ENCODE peak calls at places on chromosomes 2 and 18, in eight cellular contexts. One of them, this sample, is unnamed.
A peak's percentile ranks its signal among the peaks of the same experiment; 100 is the strongest.

GRCh38 chr2:238498691-238499295 is 72.1 kb downstream of the ASB1 start:
- DNase-seq in NCI-H2171 treated with DMSO at 0.1 percent for 48 hours: no peak
- DNase-seq in COR-L47: no peak
- DNase-seq in anterior cingulate cortex: no peak
- DNase-seq in Kasumi-1: no peak
- DNase-seq in right lobe of liver: no peak
- DNase-seq in GOT3: no peak
- DNase-seq in stimulated activated CD8-positive, alpha-beta memory T cell treated with anti-CD3 and anti-CD28 coated beads, Interleukin-7, amount 100 ng/mL, for 1 hour: no peak
- DNase-seq in this sample: no peak

GRCh38 chr2:127146820-127147502 is 40.0 kb upstream of the BIN1 start:
- DNase-seq in NCI-H2171 treated with DMSO at 0.1 percent for 48 hours: no peak
- DNase-seq in COR-L47: no peak
- DNase-seq in anterior cingulate cortex: no peak
- DNase-seq in Kasumi-1: no peak
- DNase-seq in right lobe of liver: no peak
- DNase-seq in GOT3: no peak
- DNase-seq in stimulated activated CD8-positive, alpha-beta memory T cell treated with anti-CD3 and anti-CD28 coated beads, Interleukin-7, amount 100 ng/mL, for 1 hour: no peak
- DNase-seq in this sample: no peak

GRCh38 chr2:177573120-177573519 is 180.5 kb downstream of the AGPS start:
- DNase-seq in NCI-H2171 treated with DMSO at 0.1 percent for 48 hours: peak; percentile 75
- DNase-seq in COR-L47: no peak
- DNase-seq in anterior cingulate cortex: no peak
- DNase-seq in Kasumi-1: no peak
- DNase-seq in right lobe of liver: no peak
- DNase-seq in GOT3: no peak
- DNase-seq in stimulated activated CD8-positive, alpha-beta memory T cell treated with anti-CD3 and anti-CD28 coated beads, Interleukin-7, amount 100 ng/mL, for 1 hour: no peak
- DNase-seq in this sample: no peak

GRCh38 chr18:74395630-74396251 is 61.4 kb downstream of the DIPK1C start:
- DNase-seq in NCI-H2171 treated with DMSO at 0.1 percent for 48 hours: no peak
- DNase-seq in COR-L47: no peak
- DNase-seq in anterior cingulate cortex: no peak
- DNase-seq in Kasumi-1: no peak
- DNase-seq in right lobe of liver: no peak
- DNase-seq in GOT3: no peak
- DNase-seq in stimulated activated CD8-positive, alpha-beta memory T cell treated with anti-CD3 and anti-CD28 coated beads, Interleukin-7, amount 100 ng/mL, for 1 hour: no peak
- DNase-seq in this sample: no peak

GRCh38 chr18:62455222-62455621 is 67.6 kb upstream of the ZCCHC2 start:
- DNase-seq in NCI-H2171 treated with DMSO at 0.1 percent for 48 hours: no peak
- DNase-seq in COR-L47: no peak
- DNase-seq in anterior cingulate cortex: no peak
- DNase-seq in Kasumi-1: no peak
- DNase-seq in right lobe of liver: no peak
- DNase-seq in GOT3: no peak
- DNase-seq in stimulated activated CD8-positive, alpha-beta memory T cell treated with anti-CD3 and anti-CD28 coated beads, Interleukin-7, amount 100 ng/mL, for 1 hour: no peak
- DNase-seq in this sample: no peak

GRCh38 chr18:55385770-55386169 is 202.2 kb downstream of the TCF4 start:
- DNase-seq in NCI-H2171 treated with DMSO at 0.1 percent for 48 hours: no peak
- DNase-seq in COR-L47: no peak
- DNase-seq in anterior cingulate cortex: peak; percentile 76
- DNase-seq in Kasumi-1: no peak
- DNase-seq in right lobe of liver: no peak
- DNase-seq in GOT3: no peak
- DNase-seq in stimulated activated CD8-positive, alpha-beta memory T cell treated with anti-CD3 and anti-CD28 coated beads, Interleukin-7, amount 100 ng/mL, for 1 hour: no peak
- DNase-seq in this sample: no peak

GRCh38 chr18:26103579-26103978 is 13.2 kb upstream of the SS18 start:
- DNase-seq in NCI-H2171 treated with DMSO at 0.1 percent for 48 hours: no peak
- DNase-seq in COR-L47: no peak
- DNase-seq in anterior cingulate cortex: no peak
- DNase-seq in Kasumi-1: peak; percentile 8
- DNase-seq in right lobe of liver: no peak
- DNase-seq in GOT3: no peak
- DNase-seq in stimulated activated CD8-positive, alpha-beta memory T cell treated with anti-CD3 and anti-CD28 coated beads, Interleukin-7, amount 100 ng/mL, for 1 hour: no peak
- DNase-seq in this sample: no peak

GRCh38 chr2:176106636-176107539 is at the start of gene HOXD11:
- DNase-seq in NCI-H2171 treated with DMSO at 0.1 percent for 48 hours: peak; percentile 58
- DNase-seq in COR-L47: peak; percentile 86
- DNase-seq in anterior cingulate cortex: no peak
- DNase-seq in Kasumi-1: no peak
- DNase-seq in right lobe of liver: peak; percentile 64
- DNase-seq in GOT3: no peak
- DNase-seq in stimulated activated CD8-positive, alpha-beta memory T cell treated with anti-CD3 and anti-CD28 coated beads, Interleukin-7, amount 100 ng/mL, for 1 hour: no peak
- DNase-seq in this sample: no peak

GRCh38 chr2:101111917-101112771 is 39.0 kb downstream of the TBC1D8 start:
- DNase-seq in NCI-H2171 treated with DMSO at 0.1 percent for 48 hours: no peak
- DNase-seq in COR-L47: no peak
- DNase-seq in anterior cingulate cortex: no peak
- DNase-seq in Kasumi-1: no peak
- DNase-seq in right lobe of liver: no peak
- DNase-seq in GOT3: no peak
- DNase-seq in stimulated activated CD8-positive, alpha-beta memory T cell treated with anti-CD3 and anti-CD28 coated beads, Interleukin-7, amount 100 ng/mL, for 1 hour: no peak
- DNase-seq in this sample: no peak

GRCh38 chr2:218501665-218502064 is 66.5 kb downstream of the USP37 start:
- DNase-seq in NCI-H2171 treated with DMSO at 0.1 percent for 48 hours: no peak
- DNase-seq in COR-L47: no peak
- DNase-seq in anterior cingulate cortex: no peak
- DNase-seq in Kasumi-1: no peak
- DNase-seq in right lobe of liver: no peak
- DNase-seq in GOT3: no peak
- DNase-seq in stimulated activated CD8-positive, alpha-beta memory T cell treated with anti-CD3 and anti-CD28 coated beads, Interleukin-7, amount 100 ng/mL, for 1 hour: no peak
- DNase-seq in this sample: no peak

GRCh38 chr2:149738771-149739170 is 151.2 kb upstream of the MMADHC start:
- DNase-seq in NCI-H2171 treated with DMSO at 0.1 percent for 48 hours: no peak
- DNase-seq in COR-L47: no peak
- DNase-seq in anterior cingulate cortex: no peak
- DNase-seq in Kasumi-1: no peak
- DNase-seq in right lobe of liver: no peak
- DNase-seq in GOT3: no peak
- DNase-seq in stimulated activated CD8-positive, alpha-beta memory T cell treated with anti-CD3 and anti-CD28 coated beads, Interleukin-7, amount 100 ng/mL, for 1 hour: no peak
- DNase-seq in this sample: no peak

GRCh38 chr18:3151379-3152264 is 68.1 kb downstream of the MYOM1 start:
- DNase-seq in NCI-H2171 treated with DMSO at 0.1 percent for 48 hours: peak; percentile 52
- DNase-seq in COR-L47: peak; percentile 36
- DNase-seq in anterior cingulate cortex: no peak
- DNase-seq in Kasumi-1: peak; percentile 75
- DNase-seq in right lobe of liver: no peak
- DNase-seq in GOT3: no peak
- DNase-seq in stimulated activated CD8-positive, alpha-beta memory T cell treated with anti-CD3 and anti-CD28 coated beads, Interleukin-7, amount 100 ng/mL, for 1 hour: no peak
- DNase-seq in this sample: no peak

GRCh38 chr2:19890104-19890503 is 11.7 kb downstream of the TTC32 start:
- DNase-seq in NCI-H2171 treated with DMSO at 0.1 percent for 48 hours: no peak
- DNase-seq in COR-L47: no peak
- DNase-seq in anterior cingulate cortex: no peak
- DNase-seq in Kasumi-1: no peak
- DNase-seq in right lobe of liver: no peak
- DNase-seq in GOT3: no peak
- DNase-seq in stimulated activated CD8-positive, alpha-beta memory T cell treated with anti-CD3 and anti-CD28 coated beads, Interleukin-7, amount 100 ng/mL, for 1 hour: no peak
- DNase-seq in this sample: no peak

GRCh38 chr2:127735537-127736399 is 34.5 kb downstream of the SFT2D3 start:
- DNase-seq in NCI-H2171 treated with DMSO at 0.1 percent for 48 hours: no peak
- DNase-seq in COR-L47: no peak
- DNase-seq in anterior cingulate cortex: no peak
- DNase-seq in Kasumi-1: no peak
- DNase-seq in right lobe of liver: no peak
- DNase-seq in GOT3: no peak
- DNase-seq in stimulated activated CD8-positive, alpha-beta memory T cell treated with anti-CD3 and anti-CD28 coated beads, Interleukin-7, amount 100 ng/mL, for 1 hour: no peak
- DNase-seq in this sample: no peak

GRCh38 chr2:207283356-207283755 is 117.6 kb upstream of the KLF7 start:
- DNase-seq in NCI-H2171 treated with DMSO at 0.1 percent for 48 hours: no peak
- DNase-seq in COR-L47: no peak
- DNase-seq in anterior cingulate cortex: no peak
- DNase-seq in Kasumi-1: peak; percentile 39
- DNase-seq in right lobe of liver: no peak
- DNase-seq in GOT3: no peak
- DNase-seq in stimulated activated CD8-positive, alpha-beta memory T cell treated with anti-CD3 and anti-CD28 coated beads, Interleukin-7, amount 100 ng/mL, for 1 hour: no peak
- DNase-seq in this sample: peak; percentile 19

GRCh38 chr2:241356871-241357260 is 781 bp downstream of the FARP2 start:
- DNase-seq in NCI-H2171 treated with DMSO at 0.1 percent for 48 hours: no peak
- DNase-seq in COR-L47: no peak
- DNase-seq in anterior cingulate cortex: no peak
- DNase-seq in Kasumi-1: no peak
- DNase-seq in right lobe of liver: no peak
- DNase-seq in GOT3: no peak
- DNase-seq in stimulated activated CD8-positive, alpha-beta memory T cell treated with anti-CD3 and anti-CD28 coated beads, Interleukin-7, amount 100 ng/mL, for 1 hour: no peak
- DNase-seq in this sample: no peak

GRCh38 chr2:216936954-216937357 is 77.1 kb upstream of the TNP1 start:
- DNase-seq in NCI-H2171 treated with DMSO at 0.1 percent for 48 hours: peak; percentile 20
- DNase-seq in COR-L47: peak; percentile 4
- DNase-seq in anterior cingulate cortex: no peak
- DNase-seq in Kasumi-1: no peak
- DNase-seq in right lobe of liver: no peak
- DNase-seq in GOT3: no peak
- DNase-seq in stimulated activated CD8-positive, alpha-beta memory T cell treated with anti-CD3 and anti-CD28 coated beads, Interleukin-7, amount 100 ng/mL, for 1 hour: no peak
- DNase-seq in this sample: no peak

GRCh38 chr18:41624461-41624860 is 330.6 kb upstream of the PIK3C3 start:
- DNase-seq in NCI-H2171 treated with DMSO at 0.1 percent for 48 hours: no peak
- DNase-seq in COR-L47: no peak
- DNase-seq in anterior cingulate cortex: no peak
- DNase-seq in Kasumi-1: no peak
- DNase-seq in right lobe of liver: no peak
- DNase-seq in GOT3: no peak
- DNase-seq in stimulated activated CD8-positive, alpha-beta memory T cell treated with anti-CD3 and anti-CD28 coated beads, Interleukin-7, amount 100 ng/mL, for 1 hour: no peak
- DNase-seq in this sample: no peak

GRCh38 chr2:66537001-66537400 is 102.1 kb downstream of the MEIS1 start:
- DNase-seq in NCI-H2171 treated with DMSO at 0.1 percent for 48 hours: no peak
- DNase-seq in COR-L47: peak; percentile 93
- DNase-seq in anterior cingulate cortex: no peak
- DNase-seq in Kasumi-1: no peak
- DNase-seq in right lobe of liver: no peak
- DNase-seq in GOT3: no peak
- DNase-seq in stimulated activated CD8-positive, alpha-beta memory T cell treated with anti-CD3 and anti-CD28 coated beads, Interleukin-7, amount 100 ng/mL, for 1 hour: no peak
- DNase-seq in this sample: no peak

GRCh38 chr18:26555804-26556553 is 7.6 kb upstream of the KCTD1 start:
- DNase-seq in NCI-H2171 treated with DMSO at 0.1 percent for 48 hours: no peak
- DNase-seq in COR-L47: no peak
- DNase-seq in anterior cingulate cortex: no peak
- DNase-seq in Kasumi-1: no peak
- DNase-seq in right lobe of liver: no peak
- DNase-seq in GOT3: no peak
- DNase-seq in stimulated activated CD8-positive, alpha-beta memory T cell treated with anti-CD3 and anti-CD28 coated beads, Interleukin-7, amount 100 ng/mL, for 1 hour: no peak
- DNase-seq in this sample: no peak

This sample was measured in pancreas.